ENCODE peak calls at places on chromosomes 7 and 10, in eight cellular contexts. D, H, Y, O, B, C, V and E are unnamed samples.

GRCh38 chr7:87833130-87833529 is 43.0 kb downstream of the SLC25A40 start:
- DNase-seq in D (no peak), H (no peak), Y (no peak), O (no peak), B (no peak), C (no peak), V (no peak), E (no peak)

GRCh38 chr7:2821161-2821841 is 22.8 kb downstream of the GNA12 start:
- DNase-seq in D (peak; percentile 35), H (peak; percentile 93), Y (no peak), O (no peak), B (no peak), C (no peak), V (peak; percentile 94), E (no peak)

GRCh38 chr7:42237891-42238531 is 1.0 kb upstream of the GLI3 start:
- DNase-seq in D (peak; percentile 63), H (peak; percentile 35), Y (peak; percentile 49), O (no peak), B (no peak), C (no peak), V (peak; percentile 87), E (no peak)

GRCh38 chr7:141207661-141208060 is 133.8 kb downstream of the TMEM178B start:
- DNase-seq in D (no peak), H (no peak), Y (no peak), O (no peak), B (no peak), C (no peak), V (no peak), E (no peak)

GRCh38 chr10:15703167-15703880 is 16.4 kb downstream of the ITGA8 start:
- DNase-seq in D (no peak), H (no peak), Y (no peak), O (no peak), B (no peak), C (no peak), V (no peak), E (no peak)

GRCh38 chr10:63083904-63084689 is 49.0 kb upstream of the NRBF2 start:
- DNase-seq in D (no peak), H (peak; percentile 71), Y (peak; percentile 24), O (peak; percentile 20), B (no peak), C (no peak), V (peak; percentile 50), E (peak; percentile 47)

GRCh38 chr10:49394933-49395740 is 752 bp downstream of the DRGX start:
- DNase-seq in D (no peak), H (no peak), Y (peak; percentile 74), O (no peak), B (no peak), C (no peak), V (no peak), E (no peak)

GRCh38 chr7:45992831-45993230 is 71.8 kb upstream of the IGFBP3 start:
- DNase-seq in D (no peak), H (no peak), Y (no peak), O (no peak), B (no peak), C (no peak), V (no peak), E (no peak)

GRCh38 chr7:100583132-100584045 is 2.5 kb downstream of the LRCH4 start:
- DNase-seq in D (peak; percentile 44), H (peak; percentile 42), Y (peak; percentile 30), O (peak; percentile 43), B (peak; percentile 22), C (no peak), V (no peak), E (no peak)

GRCh38 chr7:90629306-90629918 is 33.3 kb downstream of the CDK14 start:
- DNase-seq in D (peak; percentile 18), H (peak; percentile 64), Y (no peak), O (no peak), B (no peak), C (no peak), V (peak; percentile 44), E (no peak)

GRCh38 chr10:28180654-28181053 is 122.2 kb downstream of the MPP7 start:
- DNase-seq in D (no peak), H (peak; percentile 51), Y (no peak), O (no peak), B (no peak), C (no peak), V (no peak), E (no peak)